ENCODE peak calls at places on chromosomes 6 and 20, in six cellular contexts. K, C, F, Q, U and O are unnamed samples.
A peak's percentile ranks its signal among the peaks of the same experiment; 100 is the strongest.

GRCh38 chr6:7145269-7146078 is 37.7 kb downstream of the RREB1 start:
- DNase-seq in F (no peak), K (no peak), C (no peak), U (no peak), Q (no peak), O (no peak)

GRCh38 chr20:63337786-63338420 is 23.2 kb downstream of the CHRNA4 start:
- DNase-seq in C (peak; percentile 2), Q (no peak), U (peak; percentile 68), F (no peak), K (peak; percentile 17), O (no peak)

GRCh38 chr20:44461142-44461802 is 14.4 kb upstream of the TTPAL start:
- DNase-seq in U (no peak), F (no peak), Q (no peak), K (no peak), C (no peak), O (no peak)

GRCh38 chr6:134060491-134061106 is 8.2 kb upstream of the SLC2A12 start:
- DNase-seq in C (peak; percentile 64), K (peak; percentile 74), Q (no peak), F (no peak), U (peak; percentile 54), O (peak; percentile 69)

GRCh38 chr6:39095578-39095977 is 19.4 kb downstream of the SAYSD1 start:
- DNase-seq in F (no peak), C (no peak), U (no peak), K (no peak), Q (no peak), O (no peak)

GRCh38 chr6:163364641-163365040 is 49.9 kb upstream of the QKI start:
- DNase-seq in F (no peak), U (no peak), C (no peak), K (no peak), Q (no peak), O (no peak)

GRCh38 chr6:3522561-3523287 is 65.9 kb upstream of the SLC22A23 start:
- DNase-seq in F (no peak), U (peak; percentile 46), K (peak; percentile 84), Q (no peak), C (no peak), O (no peak)

GRCh38 chr20:1423625-1424106 is 30.8 kb upstream of the FKBP1A start:
- DNase-seq in K (peak; percentile 53), Q (no peak), U (peak; percentile 90), C (no peak), F (peak; percentile 43), O (no peak)

GRCh38 chr6:14635195-14635594 is 517.6 kb downstream of the CD83 start:
- DNase-seq in K (no peak), F (no peak), U (no peak), Q (no peak), C (no peak), O (no peak)

GRCh38 chr6:169832247-169832948 is 81.0 kb downstream of the ERMARD start:
- DNase-seq in F (no peak), C (no peak), Q (no peak), K (no peak), U (peak; percentile 11), O (no peak)

GRCh38 chr6:109766167-109766566 is 75.1 kb downstream of the FIG4 start:
- DNase-seq in U (no peak), Q (no peak), C (no peak), K (no peak), F (no peak), O (no peak)

GRCh38 chr6:109491207-109491938 is 8.4 kb upstream of the ZBTB24 start:
- DNase-seq in K (no peak), Q (no peak), F (peak; percentile 32), U (peak; percentile 71), C (no peak), O (no peak)

GRCh38 chr6:13280253-13280652 is 48.1 kb downstream of the TBC1D7 start:
- DNase-seq in F (no peak), Q (no peak), U (no peak), K (no peak), C (no peak), O (no peak)

GRCh38 chr6:13277231-13277630 is 51.1 kb downstream of the TBC1D7 start:
- DNase-seq in F (no peak), U (no peak), Q (no peak), K (no peak), C (no peak), O (no peak)

GRCh38 chr6:13278991-13279390 is 49.3 kb downstream of the TBC1D7 start:
- DNase-seq in U (no peak), F (no peak), K (peak; percentile 98), C (no peak), Q (no peak), O (no peak)

GRCh38 chr6:13275435-13275989 is 52.8 kb downstream of the TBC1D7 start:
- DNase-seq in C (no peak), K (no peak), F (no peak), U (no peak), Q (no peak), O (no peak)

GRCh38 chr6:13278184-13278583 is 50.2 kb downstream of the TBC1D7 start:
- DNase-seq in F (peak; percentile 20), C (no peak), Q (no peak), K (no peak), U (no peak), O (no peak)
- TF ChIP-seq CTCF in F (peak; percentile 16), C (peak; percentile 37), Q (no peak), K (no peak), U (no peak), O (peak; percentile 43)

DNA sequence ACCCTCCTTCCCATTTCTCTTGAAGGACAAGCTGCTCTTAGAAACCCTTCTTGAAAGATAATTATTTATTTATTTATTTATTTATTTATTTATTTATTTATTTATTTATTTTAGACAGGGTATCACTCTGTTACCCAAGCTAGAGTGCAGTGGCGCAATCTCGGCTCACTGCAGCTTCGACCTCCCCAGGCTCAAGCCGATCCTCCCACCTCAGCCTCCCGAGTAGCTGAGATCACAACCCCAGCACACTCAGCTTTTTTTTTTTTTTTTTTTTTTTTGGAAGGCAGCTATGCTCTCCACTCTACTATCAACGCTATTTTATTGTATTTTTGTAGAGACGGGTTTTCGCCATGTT is 1.2 kb upstream of the HEBP2 start:
- DNase-seq in Q (no peak), C (no peak), K (no peak), F (no peak), U (no peak), O (no peak)
- H3K4me3 ChIP-seq in Q (peak overlapping the region; percentile 75), C (no peak overlapping the region), K (peak overlapping the region; percentile 79), F (no peak overlapping the region), U (no peak overlapping the region), O (peak overlapping the region; percentile 96)

GRCh38 chr6:13487122-13488014 is at the start of gene GFOD1:
- DNase-seq in Q (peak; percentile 94), F (peak; percentile 94), C (no peak), K (peak; percentile 84), U (peak; percentile 87), O (peak; percentile 18)
- TF ChIP-seq CTCF in Q (no peak), F (peak; percentile 6), C (no peak), K (peak; percentile 18), U (peak; percentile 25), O (peak; percentile 23)

GRCh38 chr20:3931664-3932063 is 42.5 kb downstream of the PANK2 start:
- DNase-seq in C (no peak), Q (no peak), K (peak; percentile 33), F (no peak), U (no peak), O (no peak)
- H3K4me3 ChIP-seq in C (no peak overlapping the region), Q (no peak overlapping the region), K (no peak overlapping the region), F (no peak overlapping the region), U (no peak overlapping the region), O (no peak overlapping the region)

GRCh38 chr6:97726378-97726777 is 443.4 kb upstream of the MMS22L start:
- DNase-seq in C (no peak), K (peak; percentile 4), U (no peak), Q (no peak), F (peak; percentile 49), O (no peak)
- TF ChIP-seq CTCF in C (peak; percentile 4), K (peak; percentile 47), U (no peak), Q (no peak), F (no peak), O (peak; percentile 15)

GRCh38 chr20:46683068-46683477 is 6.2 kb downstream of the TP53RK start:
- DNase-seq in Q (no peak), C (no peak), F (no peak), U (no peak), K (no peak), O (no peak)
- H3K4me3 ChIP-seq in Q (no peak overlapping the region), C (no peak overlapping the region), F (no peak overlapping the region), U (peak overlapping the region; percentile 66), K (peak overlapping the region; percentile 65), O (no peak overlapping the region)

DNA sequence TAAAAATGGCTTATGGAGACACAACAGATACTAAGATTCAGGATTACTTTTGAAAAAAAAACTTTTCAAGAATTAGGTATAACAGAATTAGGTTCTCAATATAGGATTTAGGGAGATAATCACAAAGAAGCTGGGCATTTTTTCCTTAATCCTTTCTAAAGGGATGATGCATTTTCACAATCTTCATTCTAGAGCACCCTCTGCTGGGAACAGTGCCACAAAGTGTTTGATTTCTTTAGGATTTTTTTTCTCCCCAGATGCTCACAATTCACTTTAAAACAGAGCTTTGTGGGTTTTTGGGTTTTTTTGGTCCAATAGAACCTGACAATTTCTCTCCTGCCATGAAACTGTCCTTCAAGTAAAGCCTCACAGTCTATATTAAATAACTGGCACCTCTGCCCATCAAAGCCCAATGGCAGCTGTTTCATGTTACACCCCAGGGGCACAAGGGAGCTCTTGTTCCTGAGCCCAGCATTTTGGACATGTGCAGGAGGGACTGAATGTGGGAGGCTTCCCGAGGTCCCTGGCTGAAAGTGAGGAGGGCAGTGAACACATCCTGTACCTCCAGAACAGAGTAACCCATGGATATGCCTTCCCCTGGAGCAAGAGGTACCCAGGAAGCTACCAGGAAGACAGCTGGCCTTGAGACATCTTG is 39.7 kb downstream of the PREP start:
- DNase-seq in F (peak; percentile 46), U (peak; percentile 64), Q (no peak), K (peak; percentile 54), C (no peak), O (no peak)
- TF ChIP-seq CTCF in F (peak; percentile 51), U (peak; percentile 65), Q (no peak), K (peak; percentile 63), C (peak; percentile 35), O (peak; percentile 59)

GRCh38 chr6:116472710-116473109 is 11.5 kb downstream of the CALHM6 start:
- DNase-seq in F (no peak), U (no peak), K (peak; percentile 59), Q (no peak), C (no peak), O (no peak)

GRCh38 chr6:116475151-116475550 is 14.0 kb downstream of the CALHM6 start:
- DNase-seq in U (no peak), F (no peak), K (no peak), Q (no peak), C (no peak), O (no peak)

GRCh38 chr6:116476021-116476678 is 15.0 kb downstream of the CALHM6 start:
- DNase-seq in F (no peak), U (peak; percentile 31), K (peak; percentile 61), Q (no peak), C (no peak), O (no peak)
- H3K4me3 ChIP-seq in F (no peak overlapping the region), U (no peak overlapping the region), K (no peak overlapping the region), Q (no peak overlapping the region), C (no peak overlapping the region), O (no peak overlapping the region)